ENCODE peak calls at places on chromosomes 12 and 14, in four cellular contexts. One of them, this sample, is unnamed.

GRCh38 chr12:16100206-16100605 is 177.3 kb downstream of the SLC15A5 start:
- DNase-seq in A673: no peak
- DNase-seq in fibroblast of mammary gland: no peak
- DNase-seq in cardiac fibroblast: no peak
- DNase-seq in this sample: no peak

GRCh38 chr14:100827751-100828447 is 2.0 kb downstream of the MEG3 start:
- DNase-seq in cardiac fibroblast: peak
- DNase-seq in A673: no peak
- DNase-seq in fibroblast of mammary gland: peak
- DNase-seq in this sample: peak

GRCh38 chr12:113299619-113300237 is 35.2 kb downstream of the SLC8B1 start:
- DNase-seq in fibroblast of mammary gland: peak
- DNase-seq in A673: peak
- DNase-seq in cardiac fibroblast: peak
- DNase-seq in this sample: peak

GRCh38 chr14:59576332-59577294 is at the start of gene CCDC175:
- DNase-seq in A673: peak
- DNase-seq in cardiac fibroblast: peak
- DNase-seq in fibroblast of mammary gland: peak
- DNase-seq in this sample: peak

GRCh38 chr12:43856932-43857331 is 21.1 kb downstream of the TMEM117 start:
- DNase-seq in A673: no peak
- DNase-seq in fibroblast of mammary gland: no peak
- DNase-seq in cardiac fibroblast: no peak
- DNase-seq in this sample: no peak

GRCh38 chr12:71551529-71551928 is 111.9 kb downstream of the LGR5 start:
- DNase-seq in fibroblast of mammary gland: peak
- DNase-seq in A673: peak
- DNase-seq in cardiac fibroblast: peak
- DNase-seq in this sample: no peak

GRCh38 chr14:75417674-75418073 is 10.1 kb upstream of the JDP2 start:
- DNase-seq in fibroblast of mammary gland: peak
- DNase-seq in A673: no peak
- DNase-seq in cardiac fibroblast: peak
- DNase-seq in this sample: no peak

GRCh38 chr14:68978550-68978911 is 571 bp downstream of the ACTN1 start:
- DNase-seq in A673: peak
- DNase-seq in cardiac fibroblast: peak
- DNase-seq in fibroblast of mammary gland: no peak
- DNase-seq in this sample: peak

GRCh38 chr14:90567191-90567590 is 170.4 kb downstream of the CALM1 start:
- DNase-seq in fibroblast of mammary gland: no peak
- DNase-seq in cardiac fibroblast: no peak
- DNase-seq in A673: no peak
- DNase-seq in this sample: no peak

GRCh38 chr12:93591137-93591868 is 18.8 kb downstream of the SOCS2 start:
- DNase-seq in A673: peak
- DNase-seq in fibroblast of mammary gland: peak
- DNase-seq in cardiac fibroblast: peak
- DNase-seq in this sample: peak

GRCh38 chr14:79614443-79614842 is 596.9 kb downstream of the DIO2 start:
- DNase-seq in cardiac fibroblast: no peak
- DNase-seq in fibroblast of mammary gland: no peak
- DNase-seq in A673: no peak
- DNase-seq in this sample: no peak

GRCh38 chr14:21917699-21918436 is 244.2 kb upstream of the OR4E1 start:
- DNase-seq in A673: peak
- DNase-seq in fibroblast of mammary gland: peak
- DNase-seq in cardiac fibroblast: peak
- DNase-seq in this sample: no peak

GRCh38 chr12:82695531-82695930 is 8.8 kb downstream of the TMTC2 start:
- DNase-seq in cardiac fibroblast: no peak
- DNase-seq in A673: no peak
- DNase-seq in fibroblast of mammary gland: no peak
- DNase-seq in this sample: no peak

GRCh38 chr12:29609431-29610215 is 112.1 kb upstream of the OVCH1 start:
- DNase-seq in A673: no peak
- DNase-seq in cardiac fibroblast: peak
- DNase-seq in fibroblast of mammary gland: no peak
- DNase-seq in this sample: no peak

GRCh38 chr14:46920542-46920941 is 269.0 kb upstream of the RPL10L start:
- DNase-seq in A673: no peak
- DNase-seq in fibroblast of mammary gland: no peak
- DNase-seq in cardiac fibroblast: no peak
- DNase-seq in this sample: peak

GRCh38 chr14:68596211-68596610 is 196.7 kb downstream of the ZFP36L1 start:
- DNase-seq in cardiac fibroblast: no peak
- DNase-seq in fibroblast of mammary gland: no peak
- DNase-seq in A673: no peak
- DNase-seq in this sample: no peak

GRCh38 chr14:59085207-59085739 is 103.2 kb upstream of the DAAM1 start:
- DNase-seq in fibroblast of mammary gland: no peak
- DNase-seq in A673: peak
- DNase-seq in cardiac fibroblast: no peak
- DNase-seq in this sample: no peak

GRCh38 chr14:105058521-105059034 is 6.7 kb downstream of the GPR132 start:
- DNase-seq in fibroblast of mammary gland: no peak
- DNase-seq in cardiac fibroblast: no peak
- DNase-seq in A673: no peak
- DNase-seq in this sample: no peak

GRCh38 chr12:6200266-6201198 is at the start of gene CD9:
- DNase-seq in cardiac fibroblast: peak
- DNase-seq in fibroblast of mammary gland: no peak
- DNase-seq in A673: peak
- DNase-seq in this sample: peak

GRCh38 chr12:93989913-93990312 is 158.5 kb upstream of the PLXNC1 start:
- DNase-seq in cardiac fibroblast: no peak
- DNase-seq in fibroblast of mammary gland: no peak
- DNase-seq in A673: no peak
- DNase-seq in this sample: no peak

GRCh38 chr12:66409195-66409871 is 107.0 kb downstream of the HELB start:
- DNase-seq in fibroblast of mammary gland: peak
- DNase-seq in A673: peak
- DNase-seq in cardiac fibroblast: peak
- DNase-seq in this sample: peak

GRCh38 chr12:126069549-126070165 is 1004.4 kb downstream of the AACS start:
- DNase-seq in A673: peak
- DNase-seq in fibroblast of mammary gland: peak
- DNase-seq in cardiac fibroblast: peak
- DNase-seq in this sample: peak

GRCh38 chr14:91416744-91417133 is 881 bp downstream of the CCDC88C start:
- DNase-seq in fibroblast of mammary gland: no peak
- DNase-seq in cardiac fibroblast: no peak
- DNase-seq in A673: peak
- DNase-seq in this sample: peak

GRCh38 chr14:28761438-28762289 is 4.9 kb upstream of the FOXG1 start:
- DNase-seq in cardiac fibroblast: no peak
- DNase-seq in A673: no peak
- DNase-seq in fibroblast of mammary gland: no peak
- DNase-seq in this sample: no peak

GRCh38 chr12:24864796-24865125 is 84.1 kb downstream of the BCAT1 start:
- DNase-seq in fibroblast of mammary gland: no peak
- DNase-seq in cardiac fibroblast: no peak
- DNase-seq in A673: no peak
- DNase-seq in this sample: peak

GRCh38 chr12:51910168-51910567 is 2.9 kb downstream of the ACVRL1 start:
- DNase-seq in fibroblast of mammary gland: peak
- DNase-seq in A673: peak
- DNase-seq in cardiac fibroblast: peak
- DNase-seq in this sample: no peak

GRCh38 chr12:51911307-51911706 is 4.0 kb downstream of the ACVRL1 start:
- DNase-seq in fibroblast of mammary gland: no peak
- DNase-seq in cardiac fibroblast: no peak
- DNase-seq in A673: no peak
- DNase-seq in this sample: no peak

GRCh38 chr12:51908876-51909592 is 1.7 kb downstream of the ACVRL1 start:
- DNase-seq in cardiac fibroblast: no peak
- DNase-seq in A673: no peak
- DNase-seq in fibroblast of mammary gland: no peak
- DNase-seq in this sample: no peak

GRCh38 chr12:51911788-51912711 is 4.7 kb downstream of the ACVRL1 start:
- DNase-seq in fibroblast of mammary gland: no peak
- DNase-seq in cardiac fibroblast: peak
- DNase-seq in A673: peak
- DNase-seq in this sample: peak

DNA sequence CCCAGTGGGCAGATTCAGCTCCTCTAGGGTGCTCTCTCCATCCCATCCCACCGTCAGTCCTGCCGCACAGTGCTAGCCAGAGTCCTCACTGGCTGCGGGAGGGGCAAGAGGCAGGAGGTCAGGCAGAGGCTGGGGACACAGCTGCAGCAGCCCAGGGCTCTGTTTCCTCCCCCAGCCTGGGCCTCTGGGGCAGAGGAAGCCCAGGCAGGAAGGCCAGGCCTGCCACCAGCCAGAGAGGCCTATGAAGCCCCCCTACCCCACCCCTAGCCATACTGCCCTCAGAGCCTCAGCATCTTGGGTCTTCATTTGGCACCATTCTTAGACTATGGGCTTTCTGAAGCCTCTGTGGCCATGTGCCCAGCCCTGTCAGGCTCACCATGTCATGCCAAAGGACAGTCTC is 3.4 kb downstream of the ACVRL1 start:
- DNase-seq in A673: no peak
- DNase-seq in cardiac fibroblast: no peak
- DNase-seq in fibroblast of mammary gland: no peak
- DNase-seq in this sample: no peak
- H3K4me3 ChIP-seq in A673: no peak
- H3K4me3 ChIP-seq in cardiac fibroblast: no peak
- H3K4me3 ChIP-seq in fibroblast of mammary gland: no peak
- H3K4me3 ChIP-seq in this sample: no peak

GRCh38 chr14:24634158-24634557 is at the start of gene GZMB:
- DNase-seq in cardiac fibroblast: no peak
- DNase-seq in A673: no peak
- DNase-seq in fibroblast of mammary gland: peak
- DNase-seq in this sample: no peak
- H3K4me3 ChIP-seq in cardiac fibroblast: no peak
- H3K4me3 ChIP-seq in A673: no peak
- H3K4me3 ChIP-seq in fibroblast of mammary gland: no peak
- H3K4me3 ChIP-seq in this sample: no peak

GRCh38 chr14:35351897-35352273 is 52.7 kb downstream of the NFKBIA start:
- DNase-seq in cardiac fibroblast: no peak
- DNase-seq in A673: no peak
- DNase-seq in fibroblast of mammary gland: no peak
- DNase-seq in this sample: no peak

GRCh38 chr14:35349966-35350365 is 54.6 kb downstream of the NFKBIA start:
- DNase-seq in fibroblast of mammary gland: no peak
- DNase-seq in A673: no peak
- DNase-seq in cardiac fibroblast: no peak
- DNase-seq in this sample: peak

GRCh38 chr14:35351497-35351896 is 53.1 kb downstream of the NFKBIA start:
- DNase-seq in fibroblast of mammary gland: no peak
- DNase-seq in A673: no peak
- DNase-seq in cardiac fibroblast: no peak
- DNase-seq in this sample: no peak

GRCh38 chr14:35353409-35354172 is 51.0 kb downstream of the NFKBIA start:
- DNase-seq in A673: no peak
- DNase-seq in fibroblast of mammary gland: no peak
- DNase-seq in cardiac fibroblast: no peak
- DNase-seq in this sample: no peak

DNA sequence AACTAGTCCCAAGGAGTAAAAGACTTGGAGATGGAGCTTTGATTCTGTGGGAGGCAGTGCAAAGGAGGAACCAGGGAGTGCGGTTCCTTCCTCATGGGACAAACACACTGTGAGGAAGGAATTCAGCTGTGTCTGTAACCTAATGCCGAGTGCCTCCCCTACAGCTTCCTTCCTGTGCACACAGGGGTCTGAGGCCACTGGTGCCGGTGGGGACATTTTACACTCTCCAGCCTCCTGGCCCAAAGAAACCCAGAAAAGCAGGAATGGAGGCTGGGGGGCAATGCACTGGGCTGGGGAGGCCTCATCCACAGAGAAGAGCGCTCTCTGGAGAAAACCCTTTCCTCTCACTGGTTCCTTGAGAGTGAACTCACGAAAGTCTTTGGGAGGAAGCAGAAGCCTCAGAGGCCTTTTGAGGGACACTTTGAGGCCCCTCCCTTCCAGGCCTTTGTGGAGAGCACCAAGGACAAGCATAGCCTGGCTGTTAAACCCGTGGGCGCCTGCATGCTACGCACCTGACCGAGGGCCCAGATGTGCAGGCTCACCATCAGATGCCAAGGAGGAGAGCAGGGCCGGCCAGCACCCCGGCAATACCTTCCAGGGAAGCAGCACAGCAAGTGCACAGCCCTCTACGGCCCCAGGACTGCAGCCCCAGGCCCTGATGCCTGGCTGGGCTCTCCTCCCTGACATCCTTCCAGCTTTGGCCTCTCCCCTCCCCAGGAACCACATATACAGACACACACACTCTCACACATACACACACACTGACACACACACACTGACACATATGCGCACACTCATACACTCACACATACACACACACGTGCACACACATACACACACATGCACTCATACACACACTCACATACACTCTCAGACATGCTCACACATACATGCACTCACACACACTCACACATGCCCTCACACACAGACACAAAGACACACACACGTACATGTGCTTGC is 52.0 kb downstream of the NFKBIA start:
- DNase-seq in A673: no peak
- DNase-seq in cardiac fibroblast: no peak
- DNase-seq in fibroblast of mammary gland: no peak
- DNase-seq in this sample: peak
- H3K4me3 ChIP-seq in A673: no peak
- H3K4me3 ChIP-seq in cardiac fibroblast: no peak
- H3K4me3 ChIP-seq in fibroblast of mammary gland: no peak
- H3K4me3 ChIP-seq in this sample: no peak

GRCh38 chr12:58917699-58918334 is 2.5 kb downstream of the LRIG3 start:
- DNase-seq in cardiac fibroblast: no peak
- DNase-seq in fibroblast of mammary gland: no peak
- DNase-seq in A673: peak
- DNase-seq in this sample: no peak

GRCh38 chr12:58916153-58916709 is 4.1 kb downstream of the LRIG3 start:
- DNase-seq in fibroblast of mammary gland: no peak
- DNase-seq in A673: no peak
- DNase-seq in cardiac fibroblast: no peak
- DNase-seq in this sample: no peak

GRCh38 chr12:58914457-58914856 is 5.8 kb downstream of the LRIG3 start:
- DNase-seq in fibroblast of mammary gland: no peak
- DNase-seq in cardiac fibroblast: no peak
- DNase-seq in A673: no peak
- DNase-seq in this sample: no peak

GRCh38 chr12:58916891-58917570 is 3.3 kb downstream of the LRIG3 start:
- DNase-seq in fibroblast of mammary gland: peak
- DNase-seq in A673: peak
- DNase-seq in cardiac fibroblast: peak
- DNase-seq in this sample: no peak

GRCh38 chr12:58915634-58916033 is 4.7 kb downstream of the LRIG3 start:
- DNase-seq in fibroblast of mammary gland: peak
- DNase-seq in A673: peak
- DNase-seq in cardiac fibroblast: peak
- DNase-seq in this sample: peak
- H3K4me3 ChIP-seq in fibroblast of mammary gland: peak
- H3K4me3 ChIP-seq in A673: no peak
- H3K4me3 ChIP-seq in cardiac fibroblast: no peak
- H3K4me3 ChIP-seq in this sample: peak